ENCODE peak calls at places on chromosomes 5 and 9, in eight cellular contexts. W is cardiac fibroblast, F is dorsolateral prefrontal cortex, L is tibial nerve, G is SK-N-SH, E is A673, N is mammary epithelial cell, A is lower leg skin. X is an unnamed sample.

GRCh38 chr5:160869962-160870521 is 18.0 kb upstream of the ATP10B start:
- DNase-seq in W (no peak), F (no peak), L (no peak), G (no peak), E (no peak), N (no peak), A (no peak), X (no peak)

GRCh38 chr5:65482727-65483473 is 1.2 kb upstream of the ADAMTS6 start:
- DNase-seq in W (peak), F (no peak), L (peak), G (peak), E (peak), N (peak), A (no peak), X (peak)

GRCh38 chr9:109769250-109769649 is 10.7 kb upstream of the PALM2AKAP2 start:
- DNase-seq in W (no peak), F (no peak), L (no peak), G (no peak), E (no peak), N (no peak), A (no peak), X (no peak)

GRCh38 chr5:80566711-80567259 is 3.3 kb downstream of the ANKRD34B start:
- DNase-seq in W (no peak), F (no peak), L (no peak), G (no peak), E (no peak), N (no peak), A (no peak), X (no peak)

GRCh38 chr9:77291714-77292113 is 114.4 kb downstream of the VPS13A start:
- DNase-seq in W (peak), F (no peak), L (no peak), G (peak), E (peak), N (peak), A (no peak), X (no peak)

GRCh38 chr9:104682642-104683041 is 11.7 kb upstream of the OR13D1 start:
- DNase-seq in W (peak), F (no peak), L (no peak), G (peak), E (peak), N (peak), A (no peak), X (peak)

GRCh38 chr5:141521244-141521781 is 32.4 kb downstream of the PCDHGC5 start:
- DNase-seq in W (peak), F (no peak), L (peak), G (no peak), E (peak), N (peak), A (peak), X (peak)

GRCh38 chr9:37425298-37425752 is 2.8 kb downstream of the GRHPR start:
- DNase-seq in W (no peak), F (no peak), L (no peak), G (no peak), E (peak), N (no peak), A (no peak), X (peak)

GRCh38 chr5:134070979-134071849 is 43.3 kb upstream of the TCF7 start:
- DNase-seq in W (no peak), F (no peak), L (no peak), G (no peak), E (no peak), N (no peak), A (no peak), X (no peak)

GRCh38 chr5:108730617-108731340 is 16.9 kb upstream of the FER start:
- DNase-seq in W (no peak), F (no peak), L (no peak), G (no peak), E (no peak), N (no peak), A (no peak), X (no peak)

GRCh38 chr9:117414906-117415583 is at the start of gene ASTN2:
- DNase-seq in W (peak), F (peak), L (no peak), G (peak), E (no peak), N (no peak), A (no peak), X (no peak)

GRCh38 chr9:126569036-126569435 is 44.7 kb upstream of the LMX1B start:
- DNase-seq in W (peak), F (no peak), L (no peak), G (no peak), E (no peak), N (peak), A (no peak), X (no peak)

GRCh38 chr9:36173861-36174260 is 4.7 kb downstream of the CCIN start:
- DNase-seq in W (no peak), F (peak), L (no peak), G (no peak), E (no peak), N (no peak), A (no peak), X (no peak)

GRCh38 chr5:37739817-37740261 is 100.0 kb downstream of the GDNF start:
- DNase-seq in W (peak), F (no peak), L (no peak), G (no peak), E (no peak), N (no peak), A (no peak), X (no peak)

GRCh38 chr9:124450241-124450924 is at the start of gene ADGRD2:
- DNase-seq in W (peak), F (no peak), L (no peak), G (peak), E (peak), N (no peak), A (no peak), X (no peak)

GRCh38 chr5:179167871-179168451 is 107.8 kb downstream of the ZNF354C start:
- DNase-seq in W (no peak), F (peak), L (no peak), G (no peak), E (no peak), N (no peak), A (no peak), X (no peak)

GRCh38 chr9:79651251-79651795 is 79.6 kb downstream of the TLE4 start:
- DNase-seq in W (no peak), F (no peak), L (no peak), G (no peak), E (peak), N (no peak), A (no peak), X (no peak)

GRCh38 chr5:145908206-145908945 is 28.0 kb upstream of the SH3RF2 start:
- DNase-seq in W (no peak), F (no peak), L (no peak), G (no peak), E (no peak), N (no peak), A (no peak), X (no peak)

GRCh38 chr5:141866111-141866510 is 12.1 kb downstream of the PCDH1 start:
- DNase-seq in W (no peak), F (peak), L (no peak), G (no peak), E (no peak), N (peak), A (peak), X (no peak)

GRCh38 chr5:166722939-166723338 is 1568.5 kb upstream of the WWC1 start:
- DNase-seq in W (peak), F (no peak), L (no peak), G (no peak), E (peak), N (peak), A (no peak), X (no peak)

GRCh38 chr5:146003852-146004251 is 67.5 kb downstream of the SH3RF2 start:
- DNase-seq in W (no peak), F (no peak), L (no peak), G (no peak), E (peak), N (no peak), A (no peak), X (no peak)

GRCh38 chr9:5008206-5008605 is 23.1 kb downstream of the JAK2 start:
- DNase-seq in W (no peak), F (no peak), L (no peak), G (no peak), E (no peak), N (no peak), A (no peak), X (no peak)

GRCh38 chr5:143403607-143404415 is at the start of gene NR3C1:
- DNase-seq in W (peak), F (peak), L (peak), G (peak), E (peak), N (peak), A (peak), X (peak)

GRCh38 chr5:143406408-143406807 is 2.9 kb upstream of the NR3C1 start:
- DNase-seq in W (no peak), F (no peak), L (no peak), G (no peak), E (no peak), N (no peak), A (no peak), X (no peak)

GRCh38 chr5:143404416-143405062 is 1.1 kb upstream of the NR3C1 start:
- DNase-seq in W (peak), F (peak), L (peak), G (peak), E (peak), N (peak), A (peak), X (peak)

GRCh38 chr5:143405747-143406098 is 2.2 kb upstream of the NR3C1 start:
- DNase-seq in W (no peak), F (no peak), L (no peak), G (no peak), E (no peak), N (no peak), A (no peak), X (no peak)

DNA sequence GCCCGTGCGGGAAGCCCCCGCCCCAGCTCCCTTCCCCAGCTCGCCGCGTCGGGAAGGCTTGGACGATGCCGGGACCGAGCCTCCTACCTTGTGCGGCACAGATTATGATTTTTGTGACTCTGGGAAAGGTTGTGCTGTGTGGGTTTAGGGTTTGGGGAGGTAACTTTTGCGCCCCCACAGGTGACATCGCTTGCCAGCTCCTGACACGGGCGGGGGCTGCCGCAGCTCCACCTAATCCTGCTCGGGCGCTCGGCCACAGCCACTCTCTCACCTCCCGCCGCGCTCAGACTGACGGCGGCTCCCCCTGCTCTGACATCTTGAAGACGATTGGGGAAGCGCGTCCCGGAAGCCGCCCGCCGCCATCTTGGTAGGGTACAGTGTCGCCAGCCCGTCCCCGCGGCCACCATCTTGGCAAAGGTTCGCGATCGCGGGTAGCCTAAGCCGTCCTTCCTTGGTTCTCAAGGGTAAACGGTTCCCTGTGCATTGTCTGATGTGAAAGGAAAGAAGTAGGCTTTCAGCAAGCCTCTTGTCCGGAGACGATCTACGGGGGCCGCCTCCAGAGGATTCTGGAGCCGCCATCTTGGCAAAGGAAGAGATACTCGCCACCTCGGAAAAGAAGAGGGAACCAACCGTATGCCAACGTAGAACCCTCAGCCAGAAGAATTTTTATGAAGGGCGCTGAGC is 1.7 kb upstream of the NR3C1 start:
- DNase-seq in W (peak), F (peak), L (peak), G (peak), E (peak), N (peak), A (peak), X (peak)
- TF ChIP-seq CTCF in W (peak), F (peak), L (peak), G (peak), E (no peak), N (no peak), A (no peak), X (no peak)

GRCh38 chr5:114361724-114362196 is at the start of gene KCNN2:
- DNase-seq in W (peak), F (peak), L (peak), G (peak), E (peak), N (peak), A (peak), X (peak)
- H3K4me3 ChIP-seq in W (peak), F (peak), L (peak), G (no peak), E (peak), N (no peak), A (peak), X (peak)

GRCh38 chr9:96875460-96876142 is 21.3 kb upstream of the ZNF782 start:
- DNase-seq in W (peak), F (peak), L (no peak), G (peak), E (peak), N (peak), A (no peak), X (peak)
- TF ChIP-seq CTCF in W (peak), F (no peak), L (no peak), G (peak), E (peak), N (peak), A (no peak), X (peak)

GRCh38 chr5:176619569-176620332 is 9.8 kb upstream of the GPRIN1 start:
- DNase-seq in W (no peak), F (no peak), L (no peak), G (peak), E (no peak), N (no peak), A (no peak), X (no peak)
- H3K4me3 ChIP-seq in W (no peak), F (peak), L (no peak), G (peak), E (peak), N (no peak), A (no peak), X (no peak)

DNA sequence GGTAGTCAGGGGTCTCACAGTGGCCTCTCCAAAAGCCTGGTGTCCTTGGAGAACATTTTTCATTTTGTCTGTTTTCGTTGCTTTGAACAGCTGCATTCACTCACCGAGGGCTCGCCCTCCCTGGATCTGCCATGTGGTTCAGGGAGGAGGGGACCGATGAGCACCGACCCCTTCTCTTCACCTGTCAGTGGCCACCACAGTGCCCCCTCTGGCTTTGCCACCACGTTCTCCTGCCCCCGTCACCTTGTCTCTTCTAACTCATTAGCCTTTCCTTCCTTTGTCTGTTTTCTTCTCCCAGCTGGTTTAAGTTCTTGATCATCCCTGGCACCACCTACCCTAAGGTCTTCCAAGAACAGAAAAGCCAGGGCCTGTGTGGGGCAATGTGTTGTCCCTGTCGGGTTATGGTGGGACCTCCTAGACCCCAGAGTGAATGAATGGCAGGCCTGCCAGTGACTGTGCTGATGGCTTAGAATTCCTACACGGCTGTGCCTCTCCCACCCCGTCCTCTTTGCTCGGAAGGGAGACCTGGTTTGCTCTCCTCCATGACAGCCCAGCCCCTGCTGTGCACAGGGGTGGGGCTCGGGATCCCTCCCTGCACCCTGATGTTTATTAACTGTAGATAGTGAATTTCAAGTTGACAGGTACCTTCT is 90.0 kb downstream of the ANKRD33B start:
- DNase-seq in W (no peak), F (no peak), L (no peak), G (no peak), E (no peak), N (no peak), A (no peak), X (no peak)
- TF ChIP-seq CTCF in W (no peak), F (no peak), L (no peak), G (no peak), E (no peak), N (no peak), A (no peak), X (no peak)

GRCh38 chr9:21334969-21335632 is at the start of gene KLHL9:
- DNase-seq in W (peak), F (peak), L (peak), G (peak), E (peak), N (peak), A (peak), X (peak)

GRCh38 chr9:21336467-21336866 is 1.3 kb upstream of the KLHL9 start:
- DNase-seq in W (no peak), F (no peak), L (no peak), G (no peak), E (no peak), N (no peak), A (no peak), X (no peak)

GRCh38 chr9:21326526-21327139 is 8.6 kb downstream of the KLHL9 start:
- DNase-seq in W (peak), F (no peak), L (no peak), G (peak), E (peak), N (peak), A (no peak), X (peak)

GRCh38 chr9:21334603-21334968 is 618 bp downstream of the KLHL9 start:
- DNase-seq in W (peak), F (no peak), L (peak), G (no peak), E (peak), N (no peak), A (no peak), X (no peak)

DNA sequence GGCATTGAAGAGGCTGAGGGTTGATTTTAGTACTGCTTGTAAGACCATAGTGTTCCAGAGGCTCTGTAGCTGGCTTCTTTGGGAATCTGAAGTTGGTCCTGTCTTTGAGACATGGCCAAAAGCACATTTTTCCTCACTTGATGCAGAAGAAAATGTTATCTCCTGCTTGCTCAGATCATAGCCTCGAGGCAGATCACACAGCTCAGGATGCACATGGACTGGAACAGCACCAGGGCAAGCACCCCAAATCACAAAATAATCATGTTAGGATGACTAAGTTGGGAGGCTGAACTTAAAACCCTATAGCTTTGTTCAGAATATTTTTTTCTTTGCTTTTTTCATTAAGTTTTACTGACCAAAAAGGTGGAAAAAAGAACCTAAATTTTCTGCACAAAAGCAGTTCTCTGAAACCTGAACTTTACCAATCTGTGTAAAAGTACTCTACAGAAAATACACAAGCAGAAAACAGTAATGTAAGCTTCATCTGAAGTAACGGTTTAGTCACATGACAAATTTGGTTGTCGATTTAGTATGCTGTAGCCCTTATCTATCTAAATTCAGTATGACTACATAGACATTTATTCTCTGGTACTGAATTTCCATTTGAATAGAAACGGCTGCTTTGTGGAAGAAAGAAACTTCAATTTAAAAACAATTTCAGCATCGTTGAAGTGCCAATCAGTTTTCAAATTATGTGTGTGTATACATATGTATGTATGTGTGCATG is 3.4 kb downstream of the KLHL9 start:
- DNase-seq in W (peak), F (no peak), L (no peak), G (peak), E (no peak), N (no peak), A (no peak), X (no peak)
- H3K4me3 ChIP-seq in W (peak), F (peak), L (no peak), G (no peak), E (no peak), N (peak), A (no peak), X (no peak)

GRCh38 chr5:2507611-2508010 is 243.9 kb downstream of the IRX2 start:
- DNase-seq in W (no peak), F (no peak), L (no peak), G (no peak), E (no peak), N (no peak), A (no peak), X (no peak)
- TF ChIP-seq CTCF in W (no peak), F (no peak), L (no peak), G (no peak), E (no peak), N (no peak), A (no peak), X (no peak)

X was measured in astrocyte of the cerebellum.